ENCODE peak calls at places on chromosome 6, in five cellular contexts. E, K, Q, O and F are unnamed samples.

GRCh38 chr6:30891816-30892553 is 7.7 kb downstream of the DDR1 start:
- DNase-seq in E (no peak), K (no peak), Q (no peak), O (no peak), F (no peak)

GRCh38 chr6:1136415-1136774 is 175.5 kb upstream of the FOXQ1 start:
- DNase-seq in E (no peak), K (no peak), Q (no peak), O (no peak), F (peak; percentile 14)

GRCh38 chr6:114172861-114173260 is 170.0 kb downstream of the HS3ST5 start:
- DNase-seq in E (no peak), K (no peak), Q (no peak), O (no peak), F (no peak)

GRCh38 chr6:48628316-48628715 is 517.3 kb upstream of the PTCHD4 start:
- DNase-seq in E (no peak), K (no peak), Q (no peak), O (no peak), F (no peak)

GRCh38 chr6:24766685-24767462 is 7.9 kb upstream of the GMNN start:
- DNase-seq in E (no peak), K (no peak), Q (no peak), O (no peak), F (no peak)

GRCh38 chr6:148602136-148602535 is 144.7 kb upstream of the UST start:
- DNase-seq in E (no peak), K (no peak), Q (no peak), O (no peak), F (no peak)

GRCh38 chr6:79601020-79601609 is 30.0 kb upstream of the SH3BGRL2 start:
- DNase-seq in E (no peak), K (no peak), Q (no peak), O (no peak), F (no peak)

GRCh38 chr6:82415820-82416219 is 52.2 kb downstream of the TPBG start:
- DNase-seq in E (no peak), K (no peak), Q (no peak), O (no peak), F (no peak)

GRCh38 chr6:129498556-129498940 is 211.4 kb downstream of the ARHGAP18 start:
- DNase-seq in E (no peak), K (no peak), Q (no peak), O (no peak), F (no peak)

GRCh38 chr6:136037246-136037884 is 185.9 kb downstream of the PDE7B start:
- DNase-seq in E (no peak), K (no peak), Q (no peak), O (peak; percentile 50), F (no peak)

GRCh38 chr6:170136541-170137175 is 154.2 kb downstream of the DLL1 start:
- DNase-seq in E (peak; percentile 10), K (no peak), Q (no peak), O (peak; percentile 44), F (no peak)

GRCh38 chr6:110557226-110557625 is 80.8 kb upstream of the SLC22A16 start:
- DNase-seq in E (no peak), K (no peak), Q (no peak), O (no peak), F (no peak)
- H3K4me1 ChIP-seq in E (no peaks in the 10 kb centered on the region), K (no peaks in the 10 kb centered on the region), Q (no peaks in the 10 kb centered on the region), O (no peaks in the 10 kb centered on the region), F (no peaks in the 10 kb centered on the region)

GRCh38 chr6:37608587-37608986 is 89.1 kb downstream of the MDGA1 start:
- DNase-seq in E (no peak), K (no peak), Q (no peak), O (no peak), F (no peak)

GRCh38 chr6:37614059-37614940 is 83.4 kb downstream of the MDGA1 start:
- DNase-seq in E (no peak), K (no peak), Q (no peak), O (no peak), F (no peak)

GRCh38 chr6:37607949-37608348 is 89.7 kb downstream of the MDGA1 start:
- DNase-seq in E (no peak), K (no peak), Q (no peak), O (no peak), F (no peak)

GRCh38 chr6:37612475-37612874 is 85.2 kb downstream of the MDGA1 start:
- DNase-seq in E (no peak), K (no peak), Q (no peak), O (no peak), F (no peak)

GRCh38 chr6:37611516-37611915 is 86.2 kb downstream of the MDGA1 start:
- DNase-seq in E (no peak), K (no peak), Q (no peak), O (no peak), F (no peak)
- H3K27me3 ChIP-seq in E (no peaks in the 10 kb centered on the region), K (no peaks in the 10 kb centered on the region), Q (no peaks in the 10 kb centered on the region), O (no peaks in the 10 kb centered on the region), F (no peaks in the 10 kb centered on the region)

GRCh38 chr6:108559097-108559883 is 1.4 kb upstream of the FOXO3 start:
- DNase-seq in E (peak; percentile 91), K (no peak), Q (peak; percentile 90), O (peak; percentile 91), F (peak; percentile 84)
- TF ChIP-seq POLR2A in E (peak; percentile 71), K (peak; percentile 84), Q (peak; percentile 86), O (peak; percentile 80), F (peak; percentile 88)

GRCh38 chr6:154783229-154783628 is 50.0 kb downstream of the SCAF8 start:
- DNase-seq in E (no peak), K (no peak), Q (no peak), O (no peak), F (no peak)
- H3K4me1 ChIP-seq in E (peaks cover 13% of the 10 kb centered on the region), K (no peaks in the 10 kb centered on the region), Q (no peaks in the 10 kb centered on the region), O (peaks cover 9% of the 10 kb centered on the region), F (no peaks in the 10 kb centered on the region)

GRCh38 chr6:55964136-55964535 is 88.7 kb upstream of the BMP5 start:
- DNase-seq in E (no peak), K (no peak), Q (no peak), O (no peak), F (no peak)
- H3K27me3 ChIP-seq in E (no peaks in the 10 kb centered on the region), K (no peaks in the 10 kb centered on the region), Q (no peaks in the 10 kb centered on the region), O (no peaks in the 10 kb centered on the region), F (no peaks in the 10 kb centered on the region)